ENCODE peak calls at places on chromosomes 4 and X, in nine cellular contexts. P is dorsolateral prefrontal cortex, H is RPMI7951, D is GM06990, U is amniotic epithelial cell, K is RKO, R is lower lobe of right lung, X is dermis microvascular lymphatic vessel endothelial cell, E is Panc1. V is an unnamed sample.

GRCh38 chrX:124033821-124034220 is 72.3 kb downstream of the STAG2 start:
- DNase-seq in P (no peak), H (peak), D (no peak), U (peak), K (peak), R (no peak), X (no peak), E (no peak), V (no peak)

GRCh38 chrX:68462653-68463052 is 29.4 kb upstream of the OPHN1 start:
- DNase-seq in P (no peak), H (peak), D (no peak), U (peak), K (peak), R (no peak), X (peak), E (peak), V (peak)

GRCh38 chr4:74317616-74318256 is 9.5 kb downstream of the EPGN start:
- DNase-seq in P (no peak), H (no peak), D (no peak), U (no peak), K (no peak), R (no peak), X (no peak), E (no peak), V (no peak)

GRCh38 chr4:102318526-102318925 is 26.8 kb downstream of the SLC39A8 start:
- DNase-seq in P (no peak), H (no peak), D (no peak), U (no peak), K (no peak), R (peak), X (no peak), E (no peak), V (no peak)

GRCh38 chr4:3708611-3709010 is 57.6 kb upstream of the ADRA2C start:
- DNase-seq in P (no peak), H (no peak), D (no peak), U (no peak), K (no peak), R (peak), X (no peak), E (no peak), V (no peak)

GRCh38 chrX:69221239-69222102 is 56.2 kb upstream of the PJA1 start:
- DNase-seq in P (no peak), H (no peak), D (no peak), U (no peak), K (no peak), R (no peak), X (no peak), E (no peak), V (no peak)

GRCh38 chr4:161936625-161937133 is 227.1 kb downstream of the FSTL5 start:
- DNase-seq in P (no peak), H (peak), D (no peak), U (peak), K (no peak), R (no peak), X (peak), E (no peak), V (no peak)

GRCh38 chrX:20521245-20521644 is 254.5 kb upstream of the RPS6KA3 start:
- DNase-seq in P (no peak), H (peak), D (no peak), U (peak), K (peak), R (no peak), X (no peak), E (no peak), V (no peak)

GRCh38 chrX:67787196-67787595 is 243.4 kb downstream of the AR start:
- DNase-seq in P (no peak), H (peak), D (no peak), U (no peak), K (no peak), R (no peak), X (no peak), E (no peak), V (no peak)

GRCh38 chr4:174265917-174266316 is 17.6 kb downstream of the FBXO8 start:
- DNase-seq in P (no peak), H (no peak), D (no peak), U (no peak), K (no peak), R (no peak), X (no peak), E (no peak), V (no peak)

GRCh38 chrX:21691512-21692018 is 33.4 kb upstream of the KLHL34 start:
- DNase-seq in P (no peak), H (no peak), D (no peak), U (no peak), K (peak), R (no peak), X (no peak), E (no peak), V (no peak)

V was measured in GM12865.